ENCODE peak calls at places on chromosomes 13 and 19, in ten cellular contexts. R is neural crest cell, V is AG10803, J is right atrium auricular region, L is cardiac muscle cell, S is fibroblast of lung, Z is thoracic aorta, W is hepatocyte, A is ovary, Q is BE2C. O is an unnamed sample.

GRCh38 chr13:74761794-74762193 is 627.6 kb upstream of the KLF12 start:
- DNase-seq in R (no peak), L (no peak), A (no peak), Z (no peak), Q (no peak), V (peak; percentile 96), W (no peak), J (no peak), S (no peak), O (no peak)

GRCh38 chr13:75310005-75310580 is 171.9 kb downstream of the TBC1D4 start:
- DNase-seq in A (no peak), L (no peak), J (no peak), R (no peak), S (no peak), V (no peak), Z (no peak), W (no peak), Q (no peak), O (no peak)

GRCh38 chr19:15812059-15812722 is 3.3 kb downstream of the OR10H1 start:
- DNase-seq in Z (no peak), R (no peak), A (no peak), V (peak; percentile 1), W (no peak), S (no peak), L (no peak), Q (no peak), J (no peak), O (no peak)

GRCh38 chr13:20952838-20953237 is 50.3 kb upstream of the XPO4 start:
- DNase-seq in W (no peak), Z (no peak), R (no peak), V (no peak), A (no peak), Q (no peak), J (no peak), S (no peak), L (no peak), O (no peak)

GRCh38 chr13:45156565-45157361 is 36.5 kb downstream of the GTF2F2 start:
- DNase-seq in Q (no peak), J (no peak), W (no peak), V (no peak), S (no peak), L (no peak), A (no peak), R (no peak), Z (no peak), O (no peak)

GRCh38 chr13:27559714-27560113 is 60.6 kb downstream of the LNX2 start:
- DNase-seq in Z (no peak), W (no peak), L (no peak), S (no peak), Q (no peak), A (no peak), V (no peak), J (no peak), R (no peak), O (no peak)

GRCh38 chr19:5957132-5957531 is 20.8 kb downstream of the RANBP3 start:
- DNase-seq in S (no peak), Q (no peak), W (peak; percentile 53), V (no peak), L (no peak), R (no peak), Z (no peak), J (no peak), A (no peak), O (no peak)

GRCh38 chr13:64925284-64925683 is 2304.9 kb downstream of the PCDH9 start:
- DNase-seq in V (peak; percentile 2), W (peak; percentile 43), Z (no peak), Q (no peak), L (peak; percentile 64), S (peak; percentile 10), J (no peak), R (peak; percentile 7), A (no peak), O (peak; percentile 67)

GRCh38 chr19:17307876-17308377 is 1.4 kb upstream of the DDA1 start:
- DNase-seq in Z (no peak), R (no peak), V (no peak), L (no peak), W (peak; percentile 3), Q (no peak), J (no peak), A (no peak), S (no peak), O (no peak)

GRCh38 chr19:17309962-17310461 is 649 bp downstream of the DDA1 start:
- DNase-seq in A (no peak), Q (no peak), L (no peak), S (no peak), V (no peak), Z (no peak), R (no peak), W (no peak), J (no peak), O (no peak)

GRCh38 chr19:17311455-17312248 is 2.3 kb downstream of the DDA1 start:
- DNase-seq in A (no peak), R (no peak), L (no peak), Z (no peak), W (peak; percentile 74), Q (no peak), V (peak; percentile 57), J (no peak), S (no peak), O (no peak)

GRCh38 chr19:17306285-17306714 is 628 bp downstream of the MRPL34 start:
- DNase-seq in Z (no peak), R (no peak), J (no peak), V (no peak), W (no peak), Q (no peak), A (no peak), S (no peak), L (peak; percentile 52), O (peak; percentile 63)

DNA sequence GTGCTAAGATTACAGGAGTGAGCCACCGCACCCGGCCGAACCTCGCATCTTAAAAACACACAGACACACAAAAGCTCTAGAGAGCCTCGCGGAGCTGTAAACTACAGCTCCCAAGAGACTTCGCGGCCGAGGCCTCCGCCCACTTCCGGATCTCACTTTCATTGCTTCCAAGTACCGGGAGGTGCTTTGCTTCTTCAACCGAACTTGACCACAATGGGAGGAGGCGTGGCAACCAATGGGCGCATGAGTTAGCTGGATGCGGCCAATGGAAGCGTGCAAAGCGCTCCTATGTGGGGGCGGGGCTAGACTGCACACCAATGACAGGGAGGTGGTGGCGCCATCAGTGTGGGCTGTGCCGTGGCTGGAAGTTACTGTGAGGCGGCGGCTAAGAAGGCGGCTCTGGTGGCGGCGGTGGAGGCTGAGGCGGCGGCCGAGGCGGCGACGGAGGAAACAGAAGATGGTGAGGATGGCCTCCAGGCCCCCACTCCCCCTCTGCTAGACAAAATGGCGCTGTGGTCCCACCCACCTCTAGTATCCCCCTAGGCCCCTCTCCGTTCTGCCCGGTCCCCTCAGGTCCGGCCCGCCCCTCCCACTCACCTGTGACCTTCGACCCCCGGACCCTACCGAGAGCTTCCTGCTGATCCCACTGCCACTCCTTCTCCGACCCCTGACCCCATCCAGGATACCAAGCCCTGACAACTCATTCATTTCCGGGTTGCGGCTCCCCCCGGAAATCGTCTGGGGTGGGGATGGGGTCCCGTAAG is at the start of gene DDA1:
- DNase-seq in Q (peak; percentile 100), L (peak; percentile 100), W (peak; percentile 100), S (peak; percentile 100), J (peak; percentile 100), Z (peak; percentile 100), R (peak; percentile 96), V (peak; percentile 100), A (peak; percentile 99), O (peak; percentile 97)
- TF ChIP-seq CTCF in Q (no peak), L (no peak), W (no peak), S (no peak), J (no peak), Z (no peak), R (no peak), V (no peak), A (no peak), O (no peak)

DNA sequence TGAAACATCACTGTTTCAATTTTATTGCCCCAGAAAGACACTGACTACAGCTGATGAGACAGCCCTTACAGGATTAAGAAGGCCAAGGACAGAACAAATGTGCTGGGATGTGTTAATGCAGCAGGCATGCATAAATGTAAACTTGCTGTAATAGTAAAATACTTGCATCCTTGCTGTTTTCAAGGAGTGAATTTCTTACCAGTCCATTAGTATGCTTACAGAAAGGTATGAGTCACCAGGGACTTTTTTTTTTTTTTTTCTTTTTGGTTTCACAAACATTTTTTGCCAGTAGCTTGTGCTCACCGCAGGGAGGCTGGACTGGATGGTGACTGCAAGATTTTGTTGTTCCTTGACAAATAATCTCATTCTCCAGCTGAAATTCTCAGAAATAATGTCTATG is 55.1 kb downstream of the GPR180 start:
- DNase-seq in W (peak; percentile 23), L (no peak), J (no peak), R (no peak), V (peak; percentile 98), A (no peak), Q (no peak), S (peak; percentile 96), Z (no peak), O (no peak)
- TF ChIP-seq CTCF in W (no peak), L (no peak), J (no peak), R (no peak), V (peak; percentile 42), A (no peak), Q (no peak), S (peak; percentile 16), Z (no peak), O (no peak)

DNA sequence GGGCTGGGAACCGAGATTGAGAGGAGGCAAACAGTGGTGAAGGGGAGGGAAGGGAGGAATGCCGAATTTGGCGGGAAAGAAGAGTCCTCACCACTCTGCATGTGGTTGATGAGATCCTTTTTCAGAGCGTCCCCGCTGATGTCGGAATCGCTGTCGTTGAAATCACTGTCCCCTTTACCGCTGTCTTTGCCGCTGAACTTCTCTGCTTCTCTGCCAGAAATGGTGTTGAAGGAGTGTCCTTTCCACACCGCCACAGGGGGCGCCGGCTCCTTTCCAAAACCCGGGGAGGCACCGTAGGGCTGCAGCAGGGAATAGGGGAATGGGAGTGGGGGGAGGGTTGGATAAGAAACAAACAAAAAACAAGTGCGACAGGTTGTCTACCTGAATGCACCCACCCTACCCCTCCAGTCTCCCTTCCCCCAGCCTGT is 3.1 kb downstream of the PCDH8 start:
- DNase-seq in S (no peak), W (no peak), Q (no peak), L (peak; percentile 47), J (no peak), Z (no peak), R (peak; percentile 43), A (no peak), V (no peak), O (peak; percentile 35)
- TF ChIP-seq CTCF in S (no peak), W (peak; percentile 8), Q (peak; percentile 27), L (no peak), J (no peak), Z (no peak), R (peak; percentile 54), A (no peak), V (no peak), O (peak; percentile 11)

GRCh38 chr13:65932013-65932412 is 1298.1 kb downstream of the PCDH9 start:
- DNase-seq in L (no peak), Q (no peak), A (no peak), J (no peak), V (no peak), S (no peak), R (no peak), Z (no peak), W (no peak), O (no peak)

GRCh38 chr13:65932587-65933239 is 1297.4 kb downstream of the PCDH9 start:
- DNase-seq in L (no peak), R (no peak), Q (no peak), J (no peak), Z (no peak), S (no peak), V (no peak), A (no peak), W (no peak), O (peak; percentile 21)

GRCh38 chr13:65926750-65927171 is 1303.4 kb downstream of the PCDH9 start:
- DNase-seq in L (peak; percentile 54), S (no peak), J (no peak), A (no peak), R (no peak), Q (peak; percentile 24), V (no peak), W (peak; percentile 21), Z (no peak), O (peak; percentile 21)

DNA sequence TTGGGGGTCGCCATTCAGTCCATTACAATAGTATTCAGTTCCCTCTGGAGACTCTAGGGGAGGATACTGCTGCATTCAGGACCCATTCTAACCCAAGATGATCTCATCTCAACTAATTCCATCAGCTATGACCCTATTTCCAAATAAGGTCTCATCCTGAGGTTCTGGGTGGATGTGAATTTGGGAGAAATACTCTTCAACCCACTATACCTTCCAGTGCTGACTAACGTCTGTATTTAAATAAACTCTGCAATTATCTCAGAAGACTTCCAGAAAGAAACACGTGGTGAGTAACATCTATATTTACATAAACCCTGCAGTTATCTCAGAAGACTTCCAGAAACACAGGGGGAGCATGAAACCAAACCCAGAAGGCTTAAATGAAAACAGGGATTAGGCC is 1300.7 kb downstream of the PCDH9 start:
- DNase-seq in R (no peak), V (no peak), L (no peak), A (no peak), W (no peak), S (no peak), J (no peak), Z (no peak), Q (no peak), O (no peak)
- TF ChIP-seq CTCF in R (no peak), V (no peak), L (no peak), A (no peak), W (no peak), S (no peak), J (no peak), Z (no peak), Q (no peak), O (no peak)